ENCODE peak calls at places on chromosomes 1 and 21, in eight cellular contexts. One of them, this sample, is unnamed. For H3K9me3, the result is how much of the 10 kb centered on the place peaks cover.

GRCh38 chr1:243216741-243217140 is 38.3 kb downstream of the CEP170 start:
- DNase-seq in HCT116: no peak
- DNase-seq in tibial artery: no peak
- DNase-seq in uterus: no peak
- DNase-seq in right atrium auricular region: no peak
- DNase-seq in prostate gland: no peak
- DNase-seq in GM23248: peak
- DNase-seq in hepatocyte: no peak
- DNase-seq in this sample: no peak

GRCh38 chr21:15894596-15894995 is 164.8 kb downstream of the USP25 start:
- DNase-seq in uterus: no peak
- DNase-seq in hepatocyte: no peak
- DNase-seq in HCT116: no peak
- DNase-seq in right atrium auricular region: no peak
- DNase-seq in tibial artery: no peak
- DNase-seq in prostate gland: no peak
- DNase-seq in GM23248: peak
- DNase-seq in this sample: peak

GRCh38 chr1:229893762-229894444 is 173.1 kb upstream of the GALNT2 start:
- DNase-seq in uterus: no peak
- DNase-seq in prostate gland: no peak
- DNase-seq in hepatocyte: no peak
- DNase-seq in HCT116: no peak
- DNase-seq in tibial artery: no peak
- DNase-seq in right atrium auricular region: no peak
- DNase-seq in GM23248: no peak
- DNase-seq in this sample: peak

GRCh38 chr1:44524655-44525530 is 119.8 kb downstream of the RNF220 start:
- DNase-seq in right atrium auricular region: no peak
- DNase-seq in uterus: no peak
- DNase-seq in prostate gland: no peak
- DNase-seq in hepatocyte: no peak
- DNase-seq in HCT116: no peak
- DNase-seq in GM23248: no peak
- DNase-seq in tibial artery: no peak
- DNase-seq in this sample: no peak

GRCh38 chr1:1324524-1325287 is at the start of the genes CPTP and INTS11:
- DNase-seq in HCT116: peak
- DNase-seq in GM23248: peak
- DNase-seq in uterus: peak
- DNase-seq in tibial artery: peak
- DNase-seq in hepatocyte: peak
- DNase-seq in prostate gland: peak
- DNase-seq in right atrium auricular region: peak
- DNase-seq in this sample: peak

GRCh38 chr1:18140411-18140810 is 32.8 kb downstream of the IGSF21 start:
- DNase-seq in hepatocyte: no peak
- DNase-seq in right atrium auricular region: no peak
- DNase-seq in tibial artery: no peak
- DNase-seq in HCT116: no peak
- DNase-seq in GM23248: no peak
- DNase-seq in uterus: no peak
- DNase-seq in prostate gland: no peak
- DNase-seq in this sample: no peak

GRCh38 chr1:50700226-50701020 is 259.6 kb downstream of the FAF1 start:
- DNase-seq in GM23248: no peak
- DNase-seq in hepatocyte: no peak
- DNase-seq in HCT116: no peak
- DNase-seq in tibial artery: no peak
- DNase-seq in prostate gland: no peak
- DNase-seq in right atrium auricular region: no peak
- DNase-seq in uterus: no peak
- DNase-seq in this sample: peak

GRCh38 chr1:246537887-246538286 is 28.2 kb downstream of the TFB2M start:
- DNase-seq in prostate gland: peak
- DNase-seq in uterus: no peak
- DNase-seq in right atrium auricular region: peak
- DNase-seq in GM23248: no peak
- DNase-seq in HCT116: no peak
- DNase-seq in hepatocyte: peak
- DNase-seq in tibial artery: no peak
- DNase-seq in this sample: no peak

GRCh38 chr1:235923466-235924008 is 56.8 kb upstream of the LYST start:
- DNase-seq in GM23248: no peak
- DNase-seq in HCT116: no peak
- DNase-seq in hepatocyte: peak
- DNase-seq in tibial artery: no peak
- DNase-seq in prostate gland: no peak
- DNase-seq in uterus: no peak
- DNase-seq in right atrium auricular region: no peak
- DNase-seq in this sample: no peak

GRCh38 chr1:219159946-219160645 is 13.6 kb upstream of the LYPLAL1 start:
- DNase-seq in right atrium auricular region: no peak
- DNase-seq in uterus: no peak
- DNase-seq in prostate gland: no peak
- DNase-seq in tibial artery: no peak
- DNase-seq in hepatocyte: no peak
- DNase-seq in GM23248: peak
- DNase-seq in HCT116: no peak
- DNase-seq in this sample: no peak

GRCh38 chr1:43835141-43836021 is 98.2 kb upstream of the ARTN start:
- DNase-seq in prostate gland: no peak
- DNase-seq in tibial artery: peak
- DNase-seq in GM23248: peak
- DNase-seq in right atrium auricular region: no peak
- DNase-seq in hepatocyte: no peak
- DNase-seq in uterus: peak
- DNase-seq in HCT116: peak
- DNase-seq in this sample: no peak

GRCh38 chr1:162023547-162024501 is at the start of gene OLFML2B:
- DNase-seq in HCT116: peak
- DNase-seq in GM23248: peak
- DNase-seq in uterus: peak
- DNase-seq in prostate gland: peak
- DNase-seq in hepatocyte: peak
- DNase-seq in right atrium auricular region: no peak
- DNase-seq in tibial artery: peak
- DNase-seq in this sample: peak

GRCh38 chr1:71047635-71048607 is at the start of gene PTGER3:
- DNase-seq in right atrium auricular region: no peak
- DNase-seq in uterus: peak
- DNase-seq in hepatocyte: peak
- DNase-seq in prostate gland: peak
- DNase-seq in tibial artery: peak
- DNase-seq in HCT116: no peak
- DNase-seq in GM23248: peak
- DNase-seq in this sample: peak

GRCh38 chr1:93471911-93472310 is 24.0 kb downstream of the FNBP1L start:
- DNase-seq in tibial artery: no peak
- DNase-seq in hepatocyte: no peak
- DNase-seq in right atrium auricular region: no peak
- DNase-seq in prostate gland: peak
- DNase-seq in HCT116: no peak
- DNase-seq in uterus: no peak
- DNase-seq in GM23248: peak
- DNase-seq in this sample: peak

GRCh38 chr1:172510479-172510878 is 22.5 kb upstream of the SUCO start:
- DNase-seq in tibial artery: no peak
- DNase-seq in uterus: no peak
- DNase-seq in right atrium auricular region: no peak
- DNase-seq in HCT116: no peak
- DNase-seq in prostate gland: no peak
- DNase-seq in GM23248: no peak
- DNase-seq in hepatocyte: no peak
- DNase-seq in this sample: no peak

GRCh38 chr1:167905182-167905581 is 8.8 kb downstream of the ADCY10 start:
- DNase-seq in uterus: no peak
- DNase-seq in HCT116: no peak
- DNase-seq in GM23248: no peak
- DNase-seq in tibial artery: no peak
- DNase-seq in right atrium auricular region: no peak
- DNase-seq in hepatocyte: no peak
- DNase-seq in prostate gland: no peak
- DNase-seq in this sample: no peak

GRCh38 chr1:10824821-10825540 is 28.5 kb upstream of the CASZ1 start:
- DNase-seq in prostate gland: peak
- DNase-seq in GM23248: peak
- DNase-seq in hepatocyte: no peak
- DNase-seq in uterus: peak
- DNase-seq in right atrium auricular region: no peak
- DNase-seq in HCT116: peak
- DNase-seq in tibial artery: no peak
- DNase-seq in this sample: peak

GRCh38 chr1:208043690-208044089 is 132.8 kb upstream of the CD34 start:
- DNase-seq in right atrium auricular region: no peak
- DNase-seq in hepatocyte: no peak
- DNase-seq in prostate gland: peak
- DNase-seq in GM23248: no peak
- DNase-seq in HCT116: no peak
- DNase-seq in tibial artery: no peak
- DNase-seq in uterus: peak
- DNase-seq in this sample: no peak

GRCh38 chr1:245876586-245876985 is 630.5 kb downstream of the SMYD3 start:
- DNase-seq in prostate gland: no peak
- DNase-seq in right atrium auricular region: no peak
- DNase-seq in uterus: no peak
- DNase-seq in tibial artery: no peak
- DNase-seq in HCT116: no peak
- DNase-seq in hepatocyte: no peak
- DNase-seq in GM23248: no peak
- DNase-seq in this sample: no peak

GRCh38 chr1:202858306-202858705 is 30.6 kb downstream of the RABIF start:
- DNase-seq in HCT116: no peak
- DNase-seq in tibial artery: no peak
- DNase-seq in right atrium auricular region: peak
- DNase-seq in GM23248: peak
- DNase-seq in prostate gland: no peak
- DNase-seq in hepatocyte: peak
- DNase-seq in uterus: peak
- DNase-seq in this sample: no peak

GRCh38 chr1:3060112-3060511 is 8.9 kb upstream of the PRDM16 start:
- DNase-seq in HCT116: no peak
- DNase-seq in GM23248: no peak
- DNase-seq in hepatocyte: no peak
- DNase-seq in tibial artery: no peak
- DNase-seq in uterus: no peak
- DNase-seq in right atrium auricular region: no peak
- DNase-seq in prostate gland: no peak
- DNase-seq in this sample: no peak

GRCh38 chr1:198157847-198158765 is 1.3 kb downstream of the NEK7 start:
- DNase-seq in prostate gland: no peak
- DNase-seq in hepatocyte: peak
- DNase-seq in uterus: no peak
- DNase-seq in right atrium auricular region: no peak
- DNase-seq in HCT116: no peak
- DNase-seq in tibial artery: no peak
- DNase-seq in GM23248: peak
- DNase-seq in this sample: peak

GRCh38 chr1:153607381-153607780 is 5.6 kb downstream of the S100A16 start:
- DNase-seq in hepatocyte: no peak
- DNase-seq in uterus: no peak
- DNase-seq in right atrium auricular region: no peak
- DNase-seq in HCT116: no peak
- DNase-seq in tibial artery: no peak
- DNase-seq in prostate gland: no peak
- DNase-seq in GM23248: no peak
- DNase-seq in this sample: no peak
- H3K4me3 ChIP-seq in hepatocyte: no peak
- H3K4me3 ChIP-seq in uterus: no peak
- H3K4me3 ChIP-seq in right atrium auricular region: peak
- H3K4me3 ChIP-seq in HCT116: no peak
- H3K4me3 ChIP-seq in tibial artery: no peak
- H3K4me3 ChIP-seq in prostate gland: no peak
- H3K4me3 ChIP-seq in GM23248: no peak
- H3K4me3 ChIP-seq in this sample: no peak

GRCh38 chr21:23455676-23456075 is 2151.6 kb downstream of the MRPL39 start:
- DNase-seq in HCT116: no peak
- DNase-seq in right atrium auricular region: no peak
- DNase-seq in GM23248: no peak
- DNase-seq in uterus: no peak
- DNase-seq in hepatocyte: no peak
- DNase-seq in prostate gland: no peak
- DNase-seq in tibial artery: no peak
- DNase-seq in this sample: no peak
- H3K9me3 ChIP-seq in HCT116: under half
- H3K9me3 ChIP-seq in right atrium auricular region: under half
- H3K9me3 ChIP-seq in GM23248: under half
- H3K9me3 ChIP-seq in uterus: under half
- H3K9me3 ChIP-seq in hepatocyte: under half
- H3K9me3 ChIP-seq in prostate gland: under half
- H3K9me3 ChIP-seq in tibial artery: under half
- H3K9me3 ChIP-seq in this sample: under half

DNA sequence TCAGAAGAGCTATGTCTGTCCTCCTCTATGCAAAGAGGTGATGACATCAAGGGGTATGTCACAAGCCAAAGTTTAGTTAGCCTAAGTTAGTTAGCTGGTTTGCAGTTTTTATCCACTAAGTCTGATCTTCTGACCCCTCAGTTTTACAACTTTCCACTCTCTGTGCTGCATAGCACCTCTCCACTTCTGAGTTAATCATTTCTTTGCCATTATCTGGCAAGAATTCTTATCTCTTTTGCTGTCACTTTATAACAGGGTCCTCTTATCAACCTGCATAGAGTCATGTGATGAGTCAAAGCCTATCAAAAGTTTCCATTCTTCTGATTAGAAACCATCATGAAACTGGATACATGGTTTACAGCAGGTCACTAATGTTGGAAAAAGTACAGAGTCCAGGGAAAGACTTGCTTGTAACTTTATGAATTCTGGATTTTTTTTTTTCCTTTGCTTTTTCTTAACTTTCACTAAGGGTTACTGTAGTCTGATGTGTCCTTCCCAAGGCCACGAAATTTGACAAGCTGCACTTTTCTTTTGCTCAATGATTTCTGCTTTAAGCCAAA is at the start of gene NR5A2:
- DNase-seq in hepatocyte: peak
- DNase-seq in uterus: no peak
- DNase-seq in HCT116: no peak
- DNase-seq in right atrium auricular region: no peak
- DNase-seq in GM23248: no peak
- DNase-seq in tibial artery: no peak
- DNase-seq in prostate gland: no peak
- DNase-seq in this sample: no peak
- H3K27ac ChIP-seq in hepatocyte: peak
- H3K27ac ChIP-seq in uterus: no peak
- H3K27ac ChIP-seq in HCT116: no peak
- H3K27ac ChIP-seq in right atrium auricular region: no peak
- H3K27ac ChIP-seq in GM23248: no peak
- H3K27ac ChIP-seq in tibial artery: no peak
- H3K27ac ChIP-seq in prostate gland: no peak
- H3K27ac ChIP-seq in this sample: no peak

DNA sequence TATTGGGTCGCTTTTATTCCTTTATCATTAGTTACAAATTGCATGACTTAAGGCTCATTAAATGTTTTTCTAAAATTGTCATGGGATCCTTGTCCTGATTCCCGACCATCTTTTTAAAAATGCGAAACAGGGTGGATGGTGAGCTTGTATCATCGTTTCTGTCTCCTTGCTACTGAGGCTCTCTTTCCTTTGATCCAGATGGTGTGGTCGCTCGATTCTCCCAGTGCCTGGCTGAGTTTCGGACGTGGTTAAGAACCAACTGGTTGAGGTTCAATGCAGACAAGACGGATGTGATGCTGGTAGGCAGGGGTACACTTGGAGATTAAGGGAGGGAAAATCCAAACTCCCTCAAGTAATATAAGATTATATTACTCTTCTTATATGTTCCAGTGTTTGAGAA is 1.2 kb downstream of the MIER1 start:
- DNase-seq in tibial artery: no peak
- DNase-seq in right atrium auricular region: no peak
- DNase-seq in HCT116: no peak
- DNase-seq in uterus: no peak
- DNase-seq in prostate gland: no peak
- DNase-seq in GM23248: peak
- DNase-seq in hepatocyte: no peak
- DNase-seq in this sample: no peak
- H3K4me3 ChIP-seq in tibial artery: peak
- H3K4me3 ChIP-seq in right atrium auricular region: peak
- H3K4me3 ChIP-seq in HCT116: peak
- H3K4me3 ChIP-seq in uterus: peak
- H3K4me3 ChIP-seq in prostate gland: peak
- H3K4me3 ChIP-seq in GM23248: peak
- H3K4me3 ChIP-seq in hepatocyte: peak
- H3K4me3 ChIP-seq in this sample: peak

This sample was measured in A673.